ENCODE peak calls at places on chromosomes 5 and 9, in six cellular contexts. C, Z, B, S, P and A are unnamed samples.

GRCh38 chr5:158560170-158560569 is 539.5 kb downstream of the EBF1 start:
- DNase-seq in C (peak), Z (no peak), B (no peak), S (no peak), P (peak), A (peak)

GRCh38 chr5:32779754-32780415 is 68.8 kb downstream of the NPR3 start:
- DNase-seq in C (peak), Z (no peak), B (no peak), S (no peak), P (no peak), A (no peak)

GRCh38 chr5:88671808-88672499 is 211.0 kb downstream of the MEF2C start:
- DNase-seq in C (no peak), Z (peak), B (no peak), S (no peak), P (no peak), A (no peak)

GRCh38 chr5:156109317-156110023 is 217.5 kb upstream of the SGCD start:
- DNase-seq in C (no peak), Z (no peak), B (no peak), S (no peak), P (no peak), A (no peak)

GRCh38 chr5:168753691-168754254 is 174.6 kb upstream of the PANK3 start:
- DNase-seq in C (no peak), Z (no peak), B (no peak), S (no peak), P (no peak), A (no peak)

GRCh38 chr9:70954126-70954525 is 167.3 kb downstream of the TRPM3 start:
- DNase-seq in C (peak), Z (peak), B (no peak), S (no peak), P (no peak), A (no peak)

GRCh38 chr5:82164957-82165698 is 113.0 kb downstream of the RPS23 start:
- DNase-seq in C (peak), Z (peak), B (no peak), S (no peak), P (no peak), A (no peak)

GRCh38 chr9:83199240-83199639 is 136.3 kb upstream of the RASEF start:
- DNase-seq in C (peak), Z (peak), B (peak), S (peak), P (peak), A (no peak)

GRCh38 chr5:38538161-38538560 is 18.3 kb downstream of the LIFR start:
- DNase-seq in C (no peak), Z (no peak), B (no peak), S (no peak), P (no peak), A (no peak)

GRCh38 chr9:104743377-104743985 is 4.0 kb upstream of the NIPSNAP3A start:
- DNase-seq in C (peak), Z (peak), B (peak), S (peak), P (peak), A (peak)

GRCh38 chr5:169706070-169706469 is 69.0 kb downstream of the DOCK2 start:
- DNase-seq in C (no peak), Z (no peak), B (no peak), S (no peak), P (no peak), A (no peak)

GRCh38 chr5:135484563-135485157 is 32.5 kb upstream of the TIFAB start:
- DNase-seq in C (no peak), Z (no peak), B (no peak), S (no peak), P (no peak), A (no peak)

GRCh38 chr5:169083394-169084018 is 217.4 kb downstream of the SLIT3 start:
- DNase-seq in C (no peak), Z (no peak), B (no peak), S (no peak), P (no peak), A (no peak)

GRCh38 chr9:7360513-7360912 is 439.1 kb downstream of the DMAC1 start:
- DNase-seq in C (no peak), Z (no peak), B (no peak), S (no peak), P (no peak), A (no peak)

GRCh38 chr5:115686692-115687054 is 60.8 kb upstream of the TMED7 start:
- DNase-seq in C (peak), Z (no peak), B (no peak), S (no peak), P (no peak), A (no peak)

GRCh38 chr9:20065076-20065475 is 276.2 kb upstream of the SLC24A2 start:
- DNase-seq in C (no peak), Z (no peak), B (no peak), S (no peak), P (no peak), A (no peak)

GRCh38 chr9:136626740-136627642 is 35.7 kb upstream of the EGFL7 start:
- DNase-seq in C (no peak), Z (no peak), B (no peak), S (no peak), P (peak), A (no peak)

GRCh38 chr5:42982107-42982622 is 58.0 kb downstream of the ANXA2R start:
- DNase-seq in C (no peak), Z (peak), B (no peak), S (no peak), P (no peak), A (no peak)

GRCh38 chr9:573551-574410 is 267.7 kb upstream of the DMRT1 start:
- DNase-seq in C (no peak), Z (no peak), B (no peak), S (no peak), P (no peak), A (no peak)

DNA sequence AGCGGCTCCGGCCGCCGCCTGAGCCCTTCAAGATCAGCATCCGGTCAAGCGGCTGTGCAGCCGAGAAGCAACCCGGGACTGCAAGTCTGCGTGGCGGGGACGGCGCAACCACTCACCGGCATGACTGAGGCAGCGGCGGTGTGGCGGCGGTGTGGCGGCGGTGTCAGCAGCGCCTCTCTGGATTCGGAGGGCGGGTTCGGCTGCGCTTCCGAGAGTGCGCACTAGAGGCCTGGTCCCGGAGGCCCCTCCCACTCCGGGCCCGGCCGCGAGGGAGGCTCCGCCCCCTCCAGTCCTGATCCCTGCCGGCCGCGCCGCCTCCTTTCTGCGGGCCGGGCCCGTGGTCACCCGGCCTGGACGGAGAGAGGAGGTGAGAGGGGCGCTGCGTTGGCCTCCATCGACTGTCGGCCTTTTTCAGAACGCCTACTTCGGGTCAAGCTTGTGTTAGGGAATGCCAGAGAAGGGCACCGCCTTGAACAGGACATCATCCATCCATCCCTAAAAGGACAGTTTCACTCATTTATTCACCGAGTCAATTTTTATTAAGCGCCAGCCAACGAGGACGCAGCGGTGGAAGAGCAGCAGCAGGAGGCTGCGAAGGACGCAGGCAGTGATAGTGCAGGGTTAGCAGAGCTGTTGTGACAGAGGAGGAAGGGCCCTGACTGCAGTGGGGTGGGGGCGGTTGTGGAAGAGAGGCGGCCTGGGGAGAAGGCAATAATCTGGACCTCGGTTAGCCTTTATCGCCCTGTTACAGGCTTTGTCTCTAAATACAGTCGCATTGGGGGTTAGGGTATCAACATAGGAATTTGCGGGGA is at the start of gene ATOX1:
- DNase-seq in C (peak), Z (peak), B (peak), S (peak), P (peak), A (peak)
- TF ChIP-seq CTCF in C (peak), Z (no peak), B (peak), S (no peak), P (peak), A (no peak)

DNA sequence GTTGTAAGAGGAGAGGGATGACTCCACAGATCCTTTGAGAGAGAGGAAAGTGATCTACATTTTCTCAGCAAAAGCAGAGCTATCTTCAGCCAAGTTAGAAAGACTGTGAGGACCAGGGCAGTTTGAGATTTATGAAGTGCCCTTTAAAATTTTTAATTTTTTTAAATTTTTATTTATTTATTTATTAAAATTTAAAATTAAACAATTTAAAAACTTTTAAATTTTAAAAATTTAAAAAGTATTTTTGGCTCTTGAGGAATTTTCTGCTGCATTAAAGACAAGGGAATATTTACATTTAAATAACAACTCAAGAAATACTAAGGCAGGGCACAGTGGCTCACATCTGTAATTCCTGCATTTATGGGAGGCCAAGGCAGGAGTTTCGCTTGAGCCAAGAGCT is 30.4 kb upstream of the OCLN start:
- DNase-seq in C (no peak), Z (no peak), B (no peak), S (no peak), P (no peak), A (no peak)
- TF ChIP-seq CTCF in C (no peak), Z (no peak), B (no peak), S (no peak), P (no peak), A (no peak)

GRCh38 chr9:26263451-26263850 is 585.2 kb upstream of the TUSC1 start:
- DNase-seq in C (no peak), Z (no peak), B (no peak), S (peak), P (no peak), A (no peak)
- TF ChIP-seq CTCF in C (no peak), Z (no peak), B (no peak), S (no peak), P (no peak), A (no peak)

DNA sequence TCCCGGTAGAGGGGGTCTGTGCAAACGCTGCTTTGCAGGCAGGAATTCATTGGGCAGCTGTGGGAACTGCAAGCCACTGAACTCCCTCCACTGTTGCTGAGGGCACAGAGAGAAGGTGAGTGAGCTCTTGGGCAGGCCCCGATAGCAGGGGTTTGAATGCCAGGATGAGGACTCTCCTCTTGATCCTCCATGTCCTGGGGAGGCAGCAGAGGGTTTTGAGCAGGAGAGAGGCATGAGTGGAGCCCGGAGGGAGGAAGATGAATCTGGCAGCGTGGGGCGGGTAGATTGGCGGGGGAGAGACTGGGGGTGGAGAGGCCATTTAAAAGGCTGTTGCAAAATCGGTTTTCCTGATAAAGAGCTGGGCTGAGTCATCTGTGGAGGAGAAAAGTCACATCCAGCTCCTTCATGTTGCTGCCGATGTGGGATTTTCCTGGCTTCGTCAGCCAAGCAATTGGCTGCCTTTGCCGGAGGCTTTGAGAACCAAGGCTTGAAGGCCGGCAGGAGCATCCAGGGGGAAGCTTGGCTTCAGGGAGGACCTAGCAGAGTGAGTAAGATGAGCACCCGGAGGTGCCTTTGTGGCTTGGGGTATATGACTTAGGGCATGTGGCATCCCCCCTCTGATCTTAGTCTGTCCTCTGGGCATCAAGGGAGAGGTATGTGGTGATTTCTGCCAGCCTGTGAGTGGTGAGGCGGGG is at the start of gene SYNPO:
- DNase-seq in C (peak), Z (peak), B (no peak), S (no peak), P (peak), A (no peak)
- TF ChIP-seq CTCF in C (no peak), Z (no peak), B (no peak), S (no peak), P (no peak), A (no peak)

GRCh38 chr5:10283927-10284635 is 23.6 kb downstream of the CMBL start:
- DNase-seq in C (peak), Z (peak), B (peak), S (peak), P (peak), A (peak)
- TF ChIP-seq CTCF in C (peak), Z (peak), B (peak), S (peak), P (peak), A (peak)

GRCh38 chr5:108094808-108095207 is 287.1 kb downstream of the FBXL17 start:
- DNase-seq in C (no peak), Z (no peak), B (no peak), S (no peak), P (no peak), A (no peak)

GRCh38 chr5:108093186-108093585 is 288.7 kb downstream of the FBXL17 start:
- DNase-seq in C (peak), Z (peak), B (no peak), S (no peak), P (no peak), A (peak)
- TF ChIP-seq CTCF in C (peak), Z (peak), B (peak), S (peak), P (peak), A (no peak)